ENCODE peak calls at places on chromosomes 16 and 17, in ten cellular contexts. N is mucosa of descending colon, J is HTR-8/SVneo, Z is ELF-1, H is T-helper 17 cell, B is lower leg skin, M is Karpas-422, U is NCI-H146, Q is neural crest cell, I is T47D. X is an unnamed sample.

GRCh38 chr16:19846421-19846820 is 38.2 kb downstream of the GPRC5B start:
- DNase-seq in J (no peak), H (no peak), B (no peak), Q (no peak), Z (no peak), I (no peak), U (no peak), M (no peak), N (no peak), X (no peak)

GRCh38 chr16:66359012-66359411 is 7.5 kb upstream of the CDH5 start:
- DNase-seq in B (no peak), I (no peak), M (no peak), N (no peak), H (no peak), J (no peak), U (no peak), Q (no peak), Z (no peak), X (peak)

GRCh38 chr17:14840616-14841231 is 424.4 kb downstream of the PMP22 start:
- DNase-seq in M (no peak), I (no peak), Q (no peak), H (no peak), U (no peak), Z (no peak), B (no peak), N (no peak), J (peak), X (peak)

GRCh38 chr17:64679710-64680216 is 17.7 kb upstream of the SMURF2 start:
- DNase-seq in I (no peak), Q (no peak), H (no peak), B (no peak), U (no peak), N (no peak), J (peak), Z (no peak), M (no peak), X (peak)

GRCh38 chr16:35689764-35690163 is 2230.4 kb downstream of the TP53TG3F start:
- DNase-seq in B (no peak), I (no peak), Z (no peak), Q (no peak), M (no peak), J (no peak), U (no peak), N (no peak), H (no peak), X (no peak)

GRCh38 chr17:76054112-76054476 is 18.2 kb downstream of the SRP68 start:
- DNase-seq in J (no peak), Z (no peak), U (no peak), N (no peak), Q (no peak), B (no peak), H (no peak), M (no peak), I (peak), X (peak)

GRCh38 chr16:53089434-53090270 is 34.9 kb downstream of the CHD9 start:
- DNase-seq in I (no peak), H (no peak), N (no peak), U (peak), Z (peak), Q (no peak), J (no peak), M (no peak), B (no peak), X (no peak)

GRCh38 chr17:49955157-49955556 is 13.8 kb upstream of the DLX4 start:
- DNase-seq in U (no peak), Z (no peak), B (no peak), I (no peak), Q (no peak), M (no peak), J (no peak), H (no peak), N (no peak), X (no peak)

GRCh38 chr16:35150805-35151312 is 1691.4 kb downstream of the TP53TG3F start:
- DNase-seq in J (no peak), H (no peak), N (no peak), Z (no peak), Q (no peak), M (no peak), I (no peak), B (peak), U (no peak), X (no peak)

GRCh38 chr17:10198509-10199249 is at the start of gene GAS7:
- DNase-seq in Q (peak), H (no peak), B (peak), M (no peak), Z (peak), J (peak), U (no peak), N (peak), I (peak), X (peak)

GRCh38 chr17:43401293-43401692 is 2.5 kb downstream of the ARL4D start:
- DNase-seq in Z (peak), M (no peak), J (peak), B (no peak), N (no peak), Q (no peak), I (no peak), U (no peak), H (no peak), X (peak)

GRCh38 chr17:47935961-47936360 is 5.4 kb upstream of the PNPO start:
- DNase-seq in N (no peak), Z (no peak), Q (no peak), U (no peak), B (no peak), M (no peak), I (no peak), J (peak), H (no peak), X (peak)

GRCh38 chr16:66199189-66199588 is 167.3 kb upstream of the CDH5 start:
- DNase-seq in B (no peak), J (no peak), I (peak), Q (no peak), N (no peak), U (no peak), M (no peak), Z (no peak), H (no peak), X (peak)

GRCh38 chr16:77759821-77760220 is 28.5 kb upstream of the VAT1L start:
- DNase-seq in I (no peak), H (no peak), B (no peak), M (no peak), J (no peak), Q (no peak), U (no peak), Z (no peak), N (no peak), X (peak)

GRCh38 chr17:17712268-17712924 is 31.1 kb downstream of the RAI1 start:
- DNase-seq in M (no peak), Z (no peak), H (no peak), J (no peak), N (no peak), Q (no peak), U (no peak), I (no peak), B (no peak), X (peak)

GRCh38 chr17:48470388-48471034 is 40.5 kb upstream of the SKAP1 start:
- DNase-seq in U (no peak), I (no peak), H (no peak), J (peak), N (no peak), Q (no peak), Z (no peak), M (peak), B (no peak), X (peak)

GRCh38 chr16:50781043-50781442 is 39.2 kb downstream of the CYLD start:
- DNase-seq in N (no peak), I (peak), M (no peak), J (no peak), H (peak), B (no peak), Z (peak), Q (no peak), U (no peak), X (peak)

GRCh38 chr16:86517652-86518258 is 7.4 kb downstream of the FOXF1 start:
- DNase-seq in I (peak), Z (peak), H (no peak), N (peak), U (peak), B (peak), M (peak), J (peak), Q (peak), X (peak)

GRCh38 chr16:22684282-22685161 is 129.4 kb upstream of the HS3ST2 start:
- DNase-seq in U (no peak), I (no peak), N (no peak), Q (no peak), B (peak), Z (no peak), J (no peak), M (peak), H (no peak), X (peak)